ENCODE peak calls at places on chromosomes 4 and X, in ten cellular contexts. J, U, P, W, N, C, O, S, T and H are unnamed samples.

GRCh38 chr4:99945718-99946345 is 586 bp downstream of the DNAJB14 start:
- DNase-seq in J (peak; percentile 53), U (no peak), P (no peak), W (peak; percentile 81), N (peak; percentile 45), C (peak; percentile 45), O (no peak), S (no peak), T (no peak), H (no peak)

GRCh38 chr4:177100307-177100706 is 209.4 kb upstream of the NEIL3 start:
- DNase-seq in J (no peak), U (no peak), P (no peak), W (no peak), N (no peak), C (no peak), O (no peak), S (no peak), T (no peak), H (no peak)

GRCh38 chr4:126604273-126604867 is 1028.4 kb upstream of the INTU start:
- DNase-seq in J (peak; percentile 19), U (no peak), P (no peak), W (no peak), N (peak; percentile 38), C (no peak), O (no peak), S (no peak), T (no peak), H (no peak)

GRCh38 chr4:92600638-92601037 is 296.9 kb downstream of the GRID2 start:
- DNase-seq in J (no peak), U (no peak), P (no peak), W (no peak), N (no peak), C (no peak), O (no peak), S (no peak), T (no peak), H (no peak)

GRCh38 chr4:76594152-76594551 is 159.1 kb downstream of the SHROOM3 start:
- DNase-seq in J (no peak), U (no peak), P (no peak), W (no peak), N (no peak), C (no peak), O (no peak), S (no peak), T (no peak), H (no peak)

GRCh38 chr4:72112514-72113156 is 80.8 kb downstream of the NPFFR2 start:
- DNase-seq in J (peak; percentile 98), U (no peak), P (no peak), W (no peak), N (peak; percentile 28), C (no peak), O (no peak), S (no peak), T (no peak), H (no peak)

GRCh38 chr4:94962484-94962883 is 204.7 kb downstream of the BMPR1B start:
- DNase-seq in J (no peak), U (no peak), P (no peak), W (no peak), N (no peak), C (no peak), O (no peak), S (no peak), T (no peak), H (no peak)

GRCh38 chrX:112774142-112774541 is 66.5 kb downstream of the AMOT start:
- DNase-seq in J (no peak), U (no peak), P (no peak), W (no peak), N (no peak), C (no peak), O (no peak), S (no peak), T (no peak), H (no peak)

GRCh38 chrX:9492901-9493300 is 28.0 kb downstream of the TBL1X start:
- DNase-seq in J (no peak), U (no peak), P (no peak), W (no peak), N (no peak), C (no peak), O (no peak), S (no peak), T (no peak), H (no peak)

GRCh38 chr4:127782275-127783025 is at the start of gene HSPA4L:
- DNase-seq in J (no peak), U (peak; percentile 51), P (peak; percentile 34), W (no peak), N (no peak), C (peak; percentile 62), O (peak; percentile 77), S (peak; percentile 24), T (peak; percentile 82), H (peak; percentile 7)

GRCh38 chrX:40090961-40091360 is 6.8 kb downstream of the BCOR start:
- DNase-seq in J (no peak), U (no peak), P (no peak), W (peak; percentile 10), N (no peak), C (no peak), O (no peak), S (no peak), T (peak; percentile 6), H (no peak)

GRCh38 chrX:40088299-40088625 is 9.5 kb downstream of the BCOR start:
- DNase-seq in J (no peak), U (no peak), P (no peak), W (no peak), N (no peak), C (no peak), O (no peak), S (no peak), T (no peak), H (no peak)

GRCh38 chrX:40091691-40092421 is 5.9 kb downstream of the BCOR start:
- DNase-seq in J (no peak), U (no peak), P (no peak), W (peak; percentile 74), N (no peak), C (no peak), O (no peak), S (no peak), T (peak; percentile 74), H (no peak)

GRCh38 chrX:40088803-40089540 is 8.8 kb downstream of the BCOR start:
- DNase-seq in J (no peak), U (no peak), P (no peak), W (no peak), N (no peak), C (no peak), O (no peak), S (no peak), T (no peak), H (no peak)

GRCh38 chrX:40090050-40090804 is 7.5 kb downstream of the BCOR start:
- DNase-seq in J (no peak), U (peak; percentile 51), P (no peak), W (peak; percentile 84), N (peak; percentile 61), C (peak; percentile 54), O (no peak), S (peak; percentile 44), T (peak; percentile 84), H (no peak)
- H3K4me1 ChIP-seq in J (peaks cover 12% of the 10 kb centered on the region), U (peaks cover 38% of the 10 kb centered on the region), P (peaks cover 75% of the 10 kb centered on the region), W (no peaks in the 10 kb centered on the region), N (peaks cover 61% of the 10 kb centered on the region), C (peaks cover 4% of the 10 kb centered on the region), O (no peaks in the 10 kb centered on the region), S (no peaks in the 10 kb centered on the region), T (peaks cover 86% of the 10 kb centered on the region), H (peaks cover 16% of the 10 kb centered on the region)

DNA sequence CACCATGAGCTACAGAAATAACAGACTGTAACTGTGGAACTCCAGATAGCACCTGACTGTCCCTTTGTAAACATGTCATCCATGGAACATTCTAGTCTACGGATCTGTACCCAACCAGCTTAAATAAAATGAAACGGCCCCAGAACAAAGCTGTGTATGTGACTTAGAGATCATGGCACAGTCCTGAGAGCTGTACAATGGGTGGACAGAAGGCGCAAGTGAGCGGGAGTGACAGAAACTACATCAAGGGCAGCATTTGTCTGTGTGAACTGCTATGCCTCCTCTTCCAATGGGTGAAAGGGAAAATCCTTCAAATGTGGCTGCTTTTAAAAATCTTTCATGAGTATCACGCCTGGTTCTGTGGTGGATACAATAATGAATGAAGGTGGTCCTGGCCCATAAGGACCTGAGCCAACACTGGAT is 72.5 kb downstream of the FAT1 start:
- DNase-seq in J (no peak), U (no peak), P (no peak), W (no peak), N (no peak), C (no peak), O (no peak), S (no peak), T (no peak), H (no peak)
- H3K27ac ChIP-seq in J (no peak overlapping the region), U (no peak overlapping the region), P (no peak overlapping the region), W (no peak overlapping the region), N (no peak overlapping the region), C (no peak overlapping the region), O (no peak overlapping the region), S (no peak overlapping the region), T (no peak overlapping the region), H (no peak overlapping the region)

DNA sequence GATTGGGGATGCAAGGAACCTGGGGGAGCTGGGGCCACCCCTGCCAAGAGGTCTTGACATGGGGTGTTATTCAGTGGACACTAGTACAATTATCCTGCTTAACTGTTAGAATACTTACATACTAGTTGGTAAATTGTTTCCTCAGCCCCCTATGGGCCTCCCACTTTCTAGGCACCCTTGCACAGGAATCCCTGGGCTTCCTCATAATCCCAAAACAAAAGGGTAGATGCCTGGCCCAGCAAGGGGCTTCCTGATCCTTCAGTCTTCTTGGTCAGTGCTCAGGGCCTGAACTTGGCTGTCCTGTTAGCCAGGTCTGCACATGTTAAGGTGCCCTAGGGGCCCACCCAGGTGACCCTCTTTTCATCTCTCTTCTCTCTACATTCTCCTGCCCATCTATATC is 48.7 kb upstream of the MSX1 start:
- DNase-seq in J (no peak), U (no peak), P (no peak), W (no peak), N (no peak), C (no peak), O (no peak), S (no peak), T (no peak), H (no peak)
- H3K4me3 ChIP-seq in J (no peak overlapping the region), U (no peak overlapping the region), P (no peak overlapping the region), W (no peak overlapping the region), N (no peak overlapping the region), C (no peak overlapping the region), O (no peak overlapping the region), S (no peak overlapping the region), T (no peak overlapping the region), H (no peak overlapping the region)

GRCh38 chr4:10128761-10129160 is 12.2 kb upstream of the WDR1 start:
- DNase-seq in J (no peak), U (no peak), P (no peak), W (no peak), N (no peak), C (no peak), O (no peak), S (no peak), T (no peak), H (no peak)

GRCh38 chr4:10134141-10134540 is 17.5 kb upstream of the WDR1 start:
- DNase-seq in J (no peak), U (no peak), P (no peak), W (no peak), N (peak; percentile 73), C (no peak), O (no peak), S (no peak), T (no peak), H (no peak)

GRCh38 chr4:10131202-10131601 is 14.6 kb upstream of the WDR1 start:
- DNase-seq in J (no peak), U (no peak), P (no peak), W (no peak), N (no peak), C (no peak), O (no peak), S (no peak), T (no peak), H (no peak)

GRCh38 chr4:10130190-10130888 is 13.7 kb upstream of the WDR1 start:
- DNase-seq in J (no peak), U (no peak), P (no peak), W (no peak), N (no peak), C (no peak), O (no peak), S (no peak), T (no peak), H (no peak)

GRCh38 chr4:10129196-10130185 is 12.9 kb upstream of the WDR1 start:
- DNase-seq in J (no peak), U (no peak), P (no peak), W (no peak), N (no peak), C (no peak), O (no peak), S (no peak), T (no peak), H (no peak)
- H3K4me1 ChIP-seq in J (peaks cover 7% of the 10 kb centered on the region), U (peaks cover 4% of the 10 kb centered on the region), P (peaks cover under 1% of the 10 kb centered on the region), W (no peaks in the 10 kb centered on the region), N (no peaks in the 10 kb centered on the region), C (no peaks in the 10 kb centered on the region), O (no peaks in the 10 kb centered on the region), S (no peaks in the 10 kb centered on the region), T (no peaks in the 10 kb centered on the region), H (peaks cover 8% of the 10 kb centered on the region)